ENCODE peak calls at places on chromosomes 6 and 20, in eight cellular contexts. B is ovary; Z is tibial artery; D is Calu3; O is endodermal cell; F is colonic mucosa; P is CD8-positive, alpha-beta T cell; C is foreskin keratinocyte. V is an unnamed sample.

GRCh38 chr6:104161960-104162669 is 697.6 kb downstream of the HACE1 start:
- DNase-seq in C (no peak), Z (peak), B (no peak), O (no peak), F (no peak), P (no peak), D (no peak), V (no peak)

GRCh38 chr6:40962241-40962640 is 76.8 kb downstream of the UNC5CL start:
- DNase-seq in B (no peak), Z (no peak), O (no peak), C (peak), P (no peak), F (no peak), D (peak), V (no peak)

GRCh38 chr6:14228571-14228970 is 111.0 kb downstream of the CD83 start:
- DNase-seq in Z (no peak), F (peak), C (no peak), D (no peak), P (no peak), B (no peak), O (no peak), V (no peak)

GRCh38 chr6:25046942-25047341 is 111.2 kb upstream of the RIPOR2 start:
- DNase-seq in P (no peak), F (no peak), D (no peak), Z (no peak), B (no peak), C (no peak), O (no peak), V (no peak)

GRCh38 chr6:42316390-42316970 is 98.8 kb upstream of the MRPS10 start:
- DNase-seq in D (peak), Z (no peak), O (peak), B (no peak), P (no peak), C (no peak), F (peak), V (no peak)

GRCh38 chr20:53901064-53901463 is 169.3 kb downstream of the BCAS1 start:
- DNase-seq in D (peak), F (peak), B (no peak), O (no peak), Z (no peak), P (no peak), C (no peak), V (no peak)

GRCh38 chr20:23534801-23535593 is 33.3 kb downstream of the CST9L start:
- DNase-seq in P (no peak), C (no peak), O (peak), B (no peak), D (no peak), F (no peak), Z (no peak), V (no peak)

GRCh38 chr6:31528821-31529328 is at the start of gene MCCD1:
- DNase-seq in O (peak), Z (no peak), C (no peak), F (no peak), P (no peak), B (no peak), D (no peak), V (no peak)

GRCh38 chr6:124977067-124977908 is 15.1 kb downstream of the RNF217 start:
- DNase-seq in C (no peak), Z (no peak), P (no peak), D (no peak), O (no peak), B (no peak), F (no peak), V (no peak)

GRCh38 chr6:139449611-139450000 is 75.2 kb upstream of the CITED2 start:
- DNase-seq in D (no peak), P (no peak), F (no peak), Z (no peak), O (no peak), B (no peak), C (no peak), V (no peak)

GRCh38 chr6:140636698-140637402 is 1262.4 kb upstream of the CITED2 start:
- DNase-seq in Z (no peak), F (no peak), O (no peak), P (no peak), D (no peak), C (no peak), B (no peak), V (no peak)

GRCh38 chr20:32396656-32397160 is 38.6 kb downstream of the ASXL1 start:
- DNase-seq in D (no peak), B (no peak), F (no peak), P (no peak), Z (no peak), C (no peak), O (no peak), V (no peak)

GRCh38 chr20:32400476-32400875 is 42.3 kb downstream of the ASXL1 start:
- DNase-seq in B (no peak), F (no peak), O (no peak), D (no peak), C (no peak), P (no peak), Z (no peak), V (no peak)

GRCh38 chr20:32397567-32398084 is 39.5 kb downstream of the ASXL1 start:
- DNase-seq in O (no peak), Z (no peak), P (no peak), B (no peak), C (no peak), D (no peak), F (no peak), V (no peak)
- TF ChIP-seq CTCF in O (no peak), Z (no peak), P (no peak), B (no peak), C (no peak), D (no peak), F (no peak), V (no peak)

GRCh38 chr6:46985943-46986342 is 56.2 kb downstream of the ADGRF1 start:
- DNase-seq in C (no peak), Z (no peak), B (no peak), O (no peak), F (no peak), D (no peak), P (no peak), V (no peak)

GRCh38 chr6:46979206-46979605 is 57.5 kb upstream of the ADGRF5 start:
- DNase-seq in P (no peak), B (no peak), F (no peak), C (no peak), D (no peak), O (no peak), Z (no peak), V (no peak)

DNA sequence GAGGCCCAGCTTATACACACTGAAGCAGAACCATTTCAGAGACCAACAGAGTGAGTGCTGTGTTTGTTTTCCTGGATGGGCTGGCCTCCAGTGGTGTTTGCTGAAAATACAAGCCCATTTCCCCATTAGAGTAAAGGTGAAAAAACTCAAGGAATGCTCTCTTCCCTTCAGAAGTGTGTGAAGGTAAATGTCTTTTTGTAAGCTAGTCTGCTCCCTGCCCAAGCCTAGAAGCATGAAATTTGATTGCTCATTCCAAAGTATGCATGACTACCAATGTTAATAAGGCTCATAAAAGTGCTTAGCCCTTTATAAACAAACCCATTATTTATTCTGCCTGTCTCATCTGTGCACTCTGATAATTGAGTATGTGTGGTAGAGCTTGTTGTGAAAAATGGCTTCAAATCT is 59.1 kb downstream of the ADGRF1 start:
- DNase-seq in C (peak), B (no peak), D (peak), F (no peak), O (peak), Z (no peak), P (no peak), V (no peak)
- TF ChIP-seq CTCF in C (peak), B (no peak), D (no peak), F (no peak), O (peak), Z (no peak), P (no peak), V (no peak)

GRCh38 chr6:136343275-136343674 is 53.6 kb upstream of the BCLAF1 start:
- DNase-seq in D (no peak), F (no peak), P (no peak), C (no peak), Z (no peak), B (no peak), O (no peak), V (no peak)

GRCh38 chr6:136341367-136341766 is 51.7 kb upstream of the BCLAF1 start:
- DNase-seq in D (no peak), Z (no peak), O (no peak), B (no peak), F (no peak), C (no peak), P (no peak), V (no peak)

GRCh38 chr6:136343700-136344099 is 54.1 kb upstream of the BCLAF1 start:
- DNase-seq in P (no peak), Z (no peak), D (no peak), B (no peak), C (no peak), O (no peak), F (no peak), V (no peak)

GRCh38 chr6:136344420-136344819 is 54.8 kb upstream of the BCLAF1 start:
- DNase-seq in Z (no peak), D (no peak), O (no peak), F (no peak), B (no peak), C (no peak), P (no peak), V (no peak)

GRCh38 chr6:136341967-136342366 is 52.3 kb upstream of the BCLAF1 start:
- DNase-seq in O (no peak), P (no peak), F (no peak), C (no peak), D (no peak), B (no peak), Z (no peak), V (no peak)
- TF ChIP-seq CTCF in O (no peak), P (no peak), F (no peak), C (no peak), D (no peak), B (no peak), Z (no peak), V (no peak)

GRCh38 chr6:81682238-81682795 is 70.2 kb downstream of the TENT5A start:
- DNase-seq in F (no peak), D (no peak), P (no peak), C (no peak), O (no peak), Z (no peak), B (no peak), V (no peak)
- TF ChIP-seq CTCF in F (no peak), D (no peak), P (no peak), C (peak), O (no peak), Z (no peak), B (no peak), V (no peak)

GRCh38 chr20:15842872-15843271 is 730.4 kb downstream of the KIF16B start:
- DNase-seq in D (no peak), C (peak), Z (no peak), P (no peak), B (no peak), O (no peak), F (no peak), V (no peak)
- TF ChIP-seq CTCF in D (no peak), C (no peak), Z (no peak), P (no peak), B (no peak), O (peak), F (no peak), V (no peak)

DNA sequence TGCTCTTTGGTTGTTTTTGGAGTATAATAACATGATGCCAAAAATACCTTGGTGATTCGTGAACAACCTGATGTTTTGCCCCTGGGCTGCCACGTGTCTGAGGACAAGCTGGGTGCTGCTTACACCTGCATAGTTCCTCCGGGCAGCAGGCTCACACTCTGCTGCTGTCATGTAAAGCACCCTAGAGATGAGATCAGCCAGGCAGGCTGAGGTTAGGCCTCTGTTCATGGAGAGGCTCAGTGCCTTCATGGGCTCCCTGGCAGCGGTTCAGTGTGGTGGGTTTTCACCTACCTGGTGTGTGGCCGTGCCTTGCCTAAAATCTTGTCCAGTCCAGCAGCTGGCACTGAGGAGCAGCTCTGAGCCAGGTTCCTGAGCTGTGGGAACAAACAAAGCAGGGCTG is 60.1 kb upstream of the TAGAP start:
- DNase-seq in C (peak), D (no peak), P (no peak), F (peak), B (no peak), O (peak), Z (peak), V (peak)
- TF ChIP-seq CTCF in C (no peak), D (no peak), P (no peak), F (no peak), B (no peak), O (no peak), Z (no peak), V (no peak)

DNA sequence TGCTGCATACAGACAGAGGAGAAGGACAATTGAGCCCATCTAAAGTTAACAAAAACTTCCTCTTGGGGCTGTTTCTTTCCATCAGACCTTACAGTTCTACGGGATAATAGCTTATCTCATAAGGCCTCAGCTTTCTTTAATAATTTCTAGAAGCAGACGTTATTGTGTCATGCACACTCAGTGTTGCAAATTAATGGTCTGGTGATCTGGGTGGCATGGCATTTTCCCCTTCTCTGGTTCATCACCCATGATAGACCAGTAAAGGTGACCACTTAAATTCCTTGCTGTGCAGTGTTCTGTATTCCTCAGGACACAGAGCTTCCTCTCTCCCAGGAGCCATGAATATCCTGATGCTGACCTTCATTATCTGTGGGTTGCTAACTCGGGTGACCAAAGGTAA is at the start of gene DEFB125:
- DNase-seq in Z (no peak), C (no peak), O (no peak), P (no peak), F (no peak), D (no peak), B (no peak), V (no peak)
- TF ChIP-seq CTCF in Z (no peak), C (no peak), O (no peak), P (no peak), F (no peak), D (no peak), B (no peak), V (no peak)

GRCh38 chr20:2483504-2483903 is 12.9 kb upstream of the SNRPB start:
- DNase-seq in O (no peak), F (no peak), P (no peak), Z (no peak), D (no peak), C (no peak), B (no peak), V (no peak)
- TF ChIP-seq CTCF in O (no peak), F (no peak), P (no peak), Z (no peak), D (no peak), C (no peak), B (no peak), V (no peak)

GRCh38 chr6:101391772-101392560 is 1.5 kb upstream of the GRIK2 start:
- DNase-seq in F (no peak), B (no peak), Z (no peak), C (no peak), O (peak), D (no peak), P (no peak), V (no peak)

GRCh38 chr6:101392561-101393230 is 812 bp upstream of the GRIK2 start:
- DNase-seq in P (no peak), F (no peak), D (no peak), Z (no peak), O (peak), C (no peak), B (no peak), V (no peak)

GRCh38 chr6:101380861-101381630 is 12.5 kb upstream of the GRIK2 start:
- DNase-seq in Z (no peak), C (no peak), B (no peak), O (no peak), P (no peak), D (no peak), F (no peak), V (no peak)

GRCh38 chr6:101386982-101387381 is 6.5 kb upstream of the GRIK2 start:
- DNase-seq in F (no peak), P (no peak), Z (no peak), C (no peak), D (no peak), B (no peak), O (peak), V (no peak)
- TF ChIP-seq CTCF in F (no peak), P (no peak), Z (no peak), C (peak), D (no peak), B (no peak), O (peak), V (peak)

V was measured in osteocyte.